ENCODE peak calls at places on chromosomes 2 and 18, in ten cellular contexts. M is HFF-Myc, O is nephron progenitor cell, Z is WTC11, H is cardiac fibroblast, I is glutamatergic neuron, V is A549, F is HL-60, X is AG10803, N is fibroblast of the aortic adventitia. G is an unnamed sample.
A peak's percentile ranks its signal among the peaks of the same experiment; 100 is the strongest.

GRCh38 chr2:48126180-48126579 is 219.9 kb upstream of the FBXO11 start:
- DNase-seq in M (no peak), O (no peak), Z (no peak), H (peak; percentile 88), I (no peak), V (no peak), F (no peak), X (peak; percentile 60), N (peak; percentile 53), G (peak; percentile 75)

GRCh38 chr2:72883356-72883962 is 3.7 kb upstream of the SPR start:
- DNase-seq in M (no peak), O (peak; percentile 89), Z (peak; percentile 74), H (peak; percentile 56), I (no peak), V (peak; percentile 44), F (peak; percentile 23), X (peak; percentile 28), N (peak; percentile 58), G (peak; percentile 46)

GRCh38 chr18:12014521-12014920 is 33.2 kb downstream of the IMPA2 start:
- DNase-seq in M (no peak), O (no peak), Z (no peak), H (no peak), I (no peak), V (no peak), F (no peak), X (no peak), N (no peak), G (no peak)

GRCh38 chr18:79211844-79212243 is 142.7 kb downstream of the ATP9B start:
- DNase-seq in M (no peak), O (no peak), Z (no peak), H (no peak), I (no peak), V (no peak), F (no peak), X (peak; percentile 3), N (peak; percentile 22), G (peak; percentile 22)

GRCh38 chr2:21395366-21395765 is 271.6 kb downstream of the TDRD15 start:
- DNase-seq in M (no peak), O (no peak), Z (no peak), H (no peak), I (no peak), V (no peak), F (no peak), X (no peak), N (no peak), G (no peak)

GRCh38 chr2:236862961-236863728 is 222.5 kb upstream of the COPS8 start:
- DNase-seq in M (peak; percentile 90), O (no peak), Z (no peak), H (peak; percentile 57), I (no peak), V (no peak), F (no peak), X (peak; percentile 98), N (peak; percentile 78), G (peak; percentile 82)

GRCh38 chr2:70463581-70463980 is 90.0 kb downstream of the TGFA start:
- DNase-seq in M (no peak), O (no peak), Z (no peak), H (no peak), I (no peak), V (no peak), F (no peak), X (no peak), N (no peak), G (no peak)

GRCh38 chr18:11035814-11036213 is 113.6 kb downstream of the PIEZO2 start:
- DNase-seq in M (no peak), O (no peak), Z (no peak), H (no peak), I (no peak), V (no peak), F (no peak), X (no peak), N (no peak), G (no peak)

GRCh38 chr2:144681389-144681788 is 161.5 kb upstream of the ZEB2 start:
- DNase-seq in M (no peak), O (no peak), Z (no peak), H (no peak), I (no peak), V (no peak), F (no peak), X (no peak), N (no peak), G (no peak)

DNA sequence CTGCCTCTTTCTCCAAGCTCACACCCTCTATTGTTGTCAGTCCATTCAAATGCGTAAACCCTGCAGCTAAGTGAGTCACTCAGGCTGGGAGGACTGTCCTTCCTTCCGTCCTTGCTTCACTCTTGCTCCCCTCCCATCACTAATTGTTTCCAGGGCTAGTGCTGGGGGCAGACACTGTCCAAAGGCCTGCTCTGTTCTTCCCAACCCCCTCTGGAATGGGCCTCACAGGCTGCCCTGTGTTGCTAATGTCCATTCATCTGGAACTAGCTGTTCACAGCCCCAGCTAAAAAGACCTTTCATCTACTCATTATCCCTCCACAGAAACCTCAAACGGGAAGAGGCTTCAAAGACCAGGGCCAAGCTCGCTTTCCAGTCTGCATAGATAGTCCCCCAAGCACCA is 31.9 kb upstream of the NRP2 start:
- DNase-seq in M (peak; percentile 79), O (no peak), Z (peak; percentile 15), H (peak; percentile 75), I (no peak), V (no peak), F (no peak), X (peak; percentile 95), N (peak; percentile 89), G (peak; percentile 61)
- TF ChIP-seq CTCF in M (no peak), O (no peak), Z (no peak), H (no peak), I (no peak), V (no peak), F (no peak), X (no peak), N (no peak), G (no peak)

DNA sequence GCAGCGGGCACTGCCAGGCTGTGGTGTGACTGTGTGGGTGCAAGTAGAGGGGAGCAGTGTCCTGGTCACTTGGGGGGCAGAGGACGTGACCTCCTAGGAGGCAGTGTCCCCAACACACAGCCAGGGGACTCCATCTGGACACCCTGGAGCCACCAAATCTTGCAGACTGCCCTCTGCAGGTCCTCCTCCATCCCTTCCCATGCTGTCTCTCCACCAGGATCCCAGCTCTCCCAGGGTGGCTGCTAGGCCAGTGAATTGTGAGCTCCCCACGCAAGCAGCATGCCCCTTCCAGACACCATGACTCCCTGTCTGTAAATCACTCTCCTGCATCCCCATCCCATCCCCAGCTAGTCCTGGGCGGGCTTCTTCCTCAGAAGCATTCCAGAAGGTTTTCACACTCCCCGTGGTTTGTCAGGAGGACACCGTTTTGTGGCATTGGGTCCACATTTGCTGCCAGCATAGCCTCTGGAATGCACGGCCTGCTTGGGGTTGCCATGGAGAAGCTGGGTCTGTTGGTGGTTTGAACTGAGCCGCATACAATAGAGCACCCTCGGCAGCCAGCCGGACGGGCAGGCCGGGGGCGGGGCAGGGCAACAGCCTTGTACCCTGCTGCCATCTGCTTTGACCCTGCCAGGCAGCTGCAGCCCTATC is 210.7 kb downstream of the KLHL29 start:
- DNase-seq in M (no peak), O (peak; percentile 42), Z (no peak), H (peak; percentile 56), I (no peak), V (no peak), F (no peak), X (peak; percentile 90), N (peak; percentile 9), G (peak; percentile 13)
- TF ChIP-seq CTCF in M (no peak), O (no peak), Z (no peak), H (no peak), I (no peak), V (no peak), F (no peak), X (peak; percentile 14), N (no peak), G (no peak)

GRCh38 chr2:171241771-171242170 is 81.1 kb upstream of the TLK1 start:
- DNase-seq in M (no peak), O (no peak), Z (no peak), H (no peak), I (no peak), V (no peak), F (no peak), X (no peak), N (no peak), G (no peak)
- TF ChIP-seq CTCF in M (no peak), O (no peak), Z (no peak), H (no peak), I (no peak), V (no peak), F (no peak), X (no peak), N (no peak), G (no peak)

GRCh38 chr2:23624378-23624777 is 239.4 kb downstream of the KLHL29 start:
- DNase-seq in M (no peak), O (no peak), Z (peak; percentile 72), H (no peak), I (peak; percentile 52), V (peak; percentile 18), F (peak; percentile 42), X (no peak), N (no peak), G (no peak)
- TF ChIP-seq CTCF in M (peak; percentile 73), O (peak; percentile 39), Z (peak; percentile 73), H (peak; percentile 55), I (peak; percentile 71), V (peak; percentile 34), F (peak; percentile 51), X (peak; percentile 44), N (peak; percentile 55), G (peak; percentile 31)

DNA sequence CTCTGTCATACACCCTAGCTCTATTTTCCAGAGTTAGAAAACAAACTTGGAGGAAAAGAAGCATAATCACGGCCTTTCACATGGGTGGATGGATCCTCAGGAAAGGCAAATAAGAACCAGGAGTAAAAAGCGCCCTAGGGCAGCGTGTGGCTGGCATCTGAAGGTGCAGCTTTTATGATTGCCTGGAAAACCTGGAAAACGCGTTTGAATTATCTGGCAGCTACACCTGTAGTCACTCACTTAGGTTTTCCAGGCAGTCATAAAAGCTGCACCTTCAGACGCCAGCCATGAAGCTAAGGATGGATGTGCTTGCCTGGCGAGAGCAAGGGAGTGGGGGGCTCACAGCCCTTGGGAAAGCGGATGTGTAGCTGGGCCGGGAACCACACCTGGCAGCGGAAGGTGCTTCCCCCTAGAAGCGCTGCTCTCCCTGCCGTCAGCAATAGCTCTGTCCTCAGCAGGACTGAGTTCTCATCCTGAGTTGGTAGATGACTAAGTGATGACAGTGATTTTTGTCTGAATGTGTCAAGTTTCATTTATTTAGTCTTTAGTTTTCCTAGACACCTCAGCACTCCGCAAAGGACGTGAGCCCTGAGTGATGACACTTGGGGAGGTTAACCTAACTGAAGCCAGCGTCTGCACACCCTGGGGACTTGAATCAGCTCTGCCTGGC is 82.0 kb downstream of the DCDC2C start:
- DNase-seq in M (peak; percentile 15), O (no peak), Z (no peak), H (no peak), I (no peak), V (no peak), F (no peak), X (no peak), N (no peak), G (peak; percentile 74)
- TF ChIP-seq CTCF in M (no peak), O (no peak), Z (no peak), H (no peak), I (no peak), V (no peak), F (no peak), X (no peak), N (no peak), G (no peak)

DNA sequence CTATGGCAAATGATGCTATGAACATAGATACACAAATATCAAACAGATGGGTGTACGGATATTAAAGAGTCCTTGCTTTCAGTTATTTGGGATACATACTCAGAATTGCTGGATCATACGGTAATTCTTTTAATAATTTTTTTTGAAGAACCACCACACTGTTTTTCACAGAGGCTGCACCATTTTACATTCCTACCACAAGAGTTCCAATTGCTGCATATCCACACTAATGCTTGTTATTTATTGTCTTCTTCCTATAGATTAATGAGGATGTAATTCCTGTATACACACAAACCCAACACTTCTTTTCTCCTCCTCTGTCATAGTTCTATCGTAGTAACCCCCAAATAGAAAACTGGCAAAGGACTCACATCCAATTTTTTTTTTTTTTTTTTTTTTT is 21.7 kb downstream of the CD302 start:
- DNase-seq in M (no peak), O (no peak), Z (no peak), H (no peak), I (no peak), V (no peak), F (no peak), X (no peak), N (no peak), G (no peak)
- TF ChIP-seq CTCF in M (no peak), O (no peak), Z (no peak), H (peak; percentile 29), I (no peak), V (no peak), F (no peak), X (peak; percentile 34), N (peak; percentile 38), G (peak; percentile 28)